ENCODE peak calls at places on chromosomes 5 and 9, in four cellular contexts. X is uterus, P is adrenal gland, V is HCT116. F is an unnamed sample. For H3K4me1, the result is how much of the 10 kb centered on the place peaks cover.

GRCh38 chr5:168721354-168721753 is 142.2 kb upstream of the PANK3 start:
- DNase-seq in X (no peak), V (no peak), P (no peak), F (no peak)

GRCh38 chr5:149762958-149763630 is 33.0 kb downstream of the PPARGC1B start:
- DNase-seq in X (no peak), V (no peak), P (no peak), F (no peak)

GRCh38 chr9:123431581-123431980 is 75.6 kb downstream of the CRB2 start:
- DNase-seq in V (no peak), X (no peak), P (no peak), F (peak)

GRCh38 chr5:55821731-55822512 is 29.2 kb upstream of the IL31RA start:
- DNase-seq in X (no peak), V (no peak), P (peak), F (no peak)

GRCh38 chr5:159588930-159589329 is 258.6 kb upstream of the IL12B start:
- DNase-seq in X (no peak), V (no peak), P (no peak), F (no peak)

GRCh38 chr5:163079618-163080017 is 357.8 kb upstream of the CCNG1 start:
- DNase-seq in V (no peak), X (no peak), P (no peak), F (no peak)

GRCh38 chr9:83706703-83707517 is 848 bp downstream of the UBQLN1 start:
- DNase-seq in V (no peak), P (peak), X (peak), F (peak)

GRCh38 chr5:136018814-136019777 is 9.7 kb upstream of the TGFBI start:
- DNase-seq in P (peak), X (peak), V (no peak), F (peak)

GRCh38 chr9:114033397-114034103 is 44.5 kb downstream of the AMBP start:
- DNase-seq in P (no peak), V (no peak), X (peak), F (peak)

GRCh38 chr5:64592942-64593341 is 87.1 kb downstream of the RGS7BP start:
- DNase-seq in P (no peak), X (no peak), V (no peak), F (no peak)

DNA sequence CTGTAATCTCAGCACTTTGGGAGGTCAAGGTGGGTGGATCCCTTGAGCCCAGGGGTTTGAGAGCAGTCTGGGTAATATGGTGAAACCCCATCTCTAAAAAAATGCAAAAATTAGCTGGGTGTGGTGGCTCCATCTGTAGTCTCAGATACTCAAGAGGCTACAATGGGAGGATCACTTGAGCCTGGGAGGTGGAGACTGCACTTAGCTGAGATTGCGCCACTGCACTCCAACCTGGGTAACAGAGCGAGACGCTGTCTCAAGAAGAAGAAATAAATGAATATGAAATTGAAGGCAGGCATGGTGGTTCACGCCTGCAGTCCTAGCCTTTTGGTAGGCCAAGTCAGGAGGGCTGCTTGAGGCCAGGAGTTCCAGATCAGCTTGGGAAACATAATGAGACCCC is 21.4 kb downstream of the MAML1 start:
- DNase-seq in X (no peak), P (no peak), V (no peak), F (no peak)
- TF ChIP-seq POLR2A in X (no peak), P (no peak), V (no peak), F (no peak)

DNA sequence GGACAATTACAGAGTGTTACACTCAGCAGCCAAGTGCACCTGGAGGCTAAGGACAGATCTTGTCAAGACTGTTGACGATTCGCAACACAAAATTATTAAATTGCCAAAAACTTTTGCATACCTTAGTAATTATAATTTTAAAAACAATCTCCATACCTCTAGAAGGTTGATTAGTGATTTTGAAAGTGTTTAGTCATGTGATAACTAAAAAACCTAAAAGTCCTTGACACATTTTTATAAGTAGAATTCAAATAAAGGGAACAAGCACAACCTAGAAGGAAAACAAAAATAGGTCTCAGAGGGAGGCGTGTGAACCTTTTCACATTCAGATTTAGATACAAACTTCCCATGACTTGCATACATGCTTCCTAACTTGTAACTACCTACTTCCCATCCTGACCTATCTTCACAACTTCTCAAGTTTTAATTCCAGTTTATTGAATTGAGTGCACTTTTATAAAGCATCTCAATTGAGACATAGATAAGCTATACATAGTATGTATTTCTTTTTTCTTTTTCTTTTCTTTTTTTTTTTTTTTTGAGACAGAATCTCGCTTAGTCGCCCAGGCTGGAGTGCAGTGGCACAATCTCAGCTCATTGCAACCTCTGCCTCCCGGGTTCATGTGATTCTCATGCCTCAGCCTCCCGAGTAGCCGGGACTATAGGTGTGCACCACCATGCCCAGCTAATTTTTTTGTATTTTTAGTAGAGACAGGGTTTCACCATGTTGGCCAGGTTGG is 5.8 kb downstream of the ZNF367 start:
- DNase-seq in P (no peak), X (no peak), V (no peak), F (no peak)
- H3K4me1 ChIP-seq in P (under half), X (under half), V (under half), F (under half)

DNA sequence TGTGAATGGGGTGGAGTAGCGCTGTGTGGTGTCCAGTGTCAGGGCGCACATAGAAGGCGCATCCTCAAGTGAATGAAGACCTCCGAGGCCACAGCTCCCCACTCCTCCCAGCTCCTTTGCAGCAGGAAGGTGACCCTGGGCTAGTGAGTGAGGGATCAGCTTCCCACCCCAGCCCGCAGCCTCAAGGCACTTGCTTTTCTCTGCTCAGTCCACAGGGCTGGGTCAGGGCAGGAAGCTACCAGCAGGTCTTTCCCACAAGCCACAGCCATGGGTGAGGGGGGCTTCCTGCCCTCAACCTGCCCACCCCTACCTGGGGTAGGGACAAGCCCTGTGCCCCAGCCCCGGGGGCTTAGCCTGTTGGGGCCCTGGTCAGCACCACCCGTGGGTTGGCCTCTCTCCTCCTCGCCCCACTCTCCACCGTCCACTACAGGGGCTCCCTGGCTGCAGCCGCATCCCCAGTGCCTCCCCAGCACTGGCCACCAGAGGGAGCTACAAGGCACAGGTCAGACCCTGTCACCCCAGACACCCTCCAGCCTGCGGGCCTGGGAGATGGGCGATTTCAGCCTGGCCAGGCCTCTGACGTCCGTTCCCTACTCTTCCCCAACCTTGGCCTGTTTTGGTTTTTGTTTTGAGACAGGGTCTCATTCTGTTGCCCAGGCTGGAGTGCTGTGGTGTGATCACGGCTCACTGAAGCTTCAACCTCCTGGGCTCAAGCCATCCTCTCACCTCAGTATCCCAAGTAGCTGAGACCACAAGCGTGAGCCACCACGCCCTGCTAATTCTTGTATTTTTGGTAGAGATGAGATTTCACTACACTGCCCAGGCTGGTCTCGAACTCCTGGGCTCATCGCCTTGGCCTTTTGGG is 1.3 kb upstream of the ABCA2 start:
- DNase-seq in V (no peak), P (peak), X (peak), F (peak)
- TF ChIP-seq POLR2A in V (no peak), P (no peak), X (no peak), F (no peak)

GRCh38 chr5:179762781-179763176 is 30.2 kb downstream of the MAML1 start:
- DNase-seq in X (no peak), V (no peak), P (no peak), F (no peak)
- H3K4me1 ChIP-seq in X (under half), V (under half), P (under half), F (half or more)

GRCh38 chr5:69166686-69167487 is at the start of gene CCNB1:
- DNase-seq in X (peak), V (peak), P (peak), F (peak)
- TF ChIP-seq POLR2A in X (peak), V (peak), P (no peak), F (no peak)